ENCODE peak calls at places on chromosome 11, in five cellular contexts. I is H1, V is mesendoderm, G is H9, L is IMR-90. X is an unnamed sample.

GRCh38 chr11:69227271-69227670 is 66.7 kb upstream of the MYEOV start:
- DNase-seq in I (no peak), V (no peak), G (peak), L (no peak), X (no peak)

GRCh38 chr11:119307974-119308373 is 9.0 kb downstream of the MCAM start:
- DNase-seq in I (no peak), V (no peak), G (no peak), L (no peak), X (no peak)

GRCh38 chr11:112004389-112004788 is 20.8 kb upstream of the DLAT start:
- DNase-seq in I (peak), V (peak), G (peak), L (no peak), X (no peak)

GRCh38 chr11:69115586-69116560 is 39.9 kb upstream of the SMIM38 start:
- DNase-seq in I (no peak), V (no peak), G (no peak), L (no peak), X (no peak)

GRCh38 chr11:7688238-7688826 is 15.0 kb upstream of the CYB5R2 start:
- DNase-seq in I (no peak), V (peak), G (no peak), L (peak), X (no peak)

GRCh38 chr11:79415411-79415810 is 25.4 kb downstream of the TENM4 start:
- DNase-seq in I (no peak), V (no peak), G (no peak), L (peak), X (no peak)

GRCh38 chr11:82832983-82833382 is 67.2 kb downstream of the PRCP start:
- DNase-seq in I (no peak), V (no peak), G (no peak), L (no peak), X (no peak)

GRCh38 chr11:79290766-79291165 is 150.1 kb downstream of the TENM4 start:
- DNase-seq in I (no peak), V (no peak), G (no peak), L (no peak), X (no peak)

GRCh38 chr11:7577883-7578242 is 64.1 kb downstream of the PPFIBP2 start:
- DNase-seq in I (no peak), V (peak), G (peak), L (peak), X (no peak)

GRCh38 chr11:74012072-74012809 is 3.4 kb upstream of the UCP3 start:
- DNase-seq in I (no peak), V (no peak), G (no peak), L (no peak), X (no peak)

GRCh38 chr11:126479178-126479930 is 123.9 kb downstream of the ST3GAL4 start:
- DNase-seq in I (no peak), V (no peak), G (no peak), L (no peak), X (no peak)

GRCh38 chr11:34328632-34328910 is 29.2 kb downstream of the ABTB2 start:
- DNase-seq in I (no peak), V (no peak), G (no peak), L (no peak), X (no peak)

DNA sequence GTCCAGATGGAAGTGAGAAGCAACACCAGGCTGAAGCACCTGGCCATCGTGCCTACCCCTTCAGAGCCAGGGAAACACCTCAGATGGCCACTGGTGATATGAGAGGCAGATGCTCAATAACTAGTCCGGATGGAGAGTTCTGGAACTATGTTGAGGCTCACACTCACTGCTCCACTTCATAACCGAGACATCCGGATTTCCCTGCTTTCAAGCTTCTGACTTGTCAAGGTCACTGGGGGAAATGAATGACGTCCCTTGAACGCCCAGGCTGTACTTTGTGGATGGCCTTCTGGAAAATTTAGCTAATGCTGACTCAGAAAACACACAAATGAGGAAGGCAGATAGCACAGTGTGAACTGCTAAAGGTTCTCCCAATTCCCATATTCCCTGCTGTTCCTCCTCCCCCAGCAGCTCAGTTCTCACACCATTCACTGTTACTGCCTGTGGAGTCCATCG is at the start of gene LYVE1:
- DNase-seq in I (no peak), V (no peak), G (no peak), L (no peak), X (no peak)
- H3K18ac ChIP-seq in I (no peak), V (no peak), G (no peak), L (no peak), X (no peak)

GRCh38 chr11:130523166-130523565 is 74.7 kb downstream of the ADAMTS15 start:
- DNase-seq in I (peak), V (no peak), G (no peak), L (no peak), X (no peak)
- H3K18ac ChIP-seq in I (peak), V (no peak), G (no peak), L (peak), X (no peak)

GRCh38 chr11:115503083-115503885 is 931 bp downstream of the CADM1 start:
- DNase-seq in I (peak), V (peak), G (peak), L (peak), X (peak)
- H3K18ac ChIP-seq in I (no peak), V (peak), G (no peak), L (no peak), X (peak)

DNA sequence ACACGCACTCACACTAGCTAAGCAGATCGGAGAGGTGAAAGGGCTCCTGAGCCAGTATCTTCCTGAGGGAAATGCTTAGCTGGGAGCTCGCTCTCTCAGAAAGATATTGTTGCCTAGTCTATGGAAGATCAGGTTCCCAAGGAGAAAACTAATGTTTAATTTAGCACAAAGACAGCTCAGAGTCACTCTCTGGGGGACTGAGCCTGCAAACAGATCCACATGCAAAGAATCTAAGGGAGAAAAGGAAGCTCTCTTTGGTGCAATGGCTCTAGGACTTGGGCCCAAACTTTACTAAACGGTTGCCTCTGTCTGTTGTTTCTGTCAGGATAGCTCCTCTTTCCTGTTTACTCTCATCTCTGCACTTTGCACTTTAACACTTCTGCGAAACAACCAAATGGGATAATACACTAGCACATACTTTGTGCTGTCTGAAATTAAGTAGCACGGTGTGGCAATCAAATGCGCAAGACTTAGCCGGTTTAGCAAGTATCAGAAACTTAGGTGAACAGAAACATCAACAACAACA is 10.7 kb downstream of the MAML2 start:
- DNase-seq in I (no peak), V (no peak), G (no peak), L (no peak), X (no peak)
- H3K18ac ChIP-seq in I (no peak), V (peak), G (no peak), L (peak), X (no peak)

DNA sequence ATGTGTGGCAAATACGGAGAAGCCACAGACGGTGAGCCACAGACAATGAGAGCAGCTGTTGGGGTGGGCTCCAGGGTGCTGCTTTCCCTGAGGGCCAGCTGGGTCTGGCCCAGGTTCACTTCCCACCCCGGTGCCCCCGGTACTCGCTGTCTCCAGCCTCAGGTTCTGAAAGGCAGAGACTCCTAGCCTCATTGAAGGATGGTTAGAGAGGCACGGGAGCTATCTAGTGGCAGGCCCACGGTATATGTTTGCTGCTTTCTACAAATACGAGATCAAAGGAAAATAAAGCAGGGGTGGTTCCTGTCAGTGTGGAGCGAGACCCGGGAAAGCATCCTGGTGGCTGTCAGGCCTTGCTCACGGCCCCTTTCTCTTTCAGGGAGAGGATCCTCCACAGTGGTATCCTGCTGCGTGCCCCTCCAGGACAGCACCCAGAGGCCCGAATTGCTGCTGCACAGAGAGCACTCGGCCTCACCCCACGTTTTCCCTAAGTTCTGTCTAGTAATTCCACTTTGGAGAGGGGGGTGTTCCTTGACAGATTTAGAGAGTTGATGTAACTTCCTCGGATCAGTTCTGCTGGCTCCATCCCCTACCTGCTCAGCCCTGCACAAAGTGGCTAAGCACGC is 3.0 kb downstream of the TMEM80 start:
- DNase-seq in I (no peak), V (no peak), G (no peak), L (no peak), X (no peak)
- H3K18ac ChIP-seq in I (no peak), V (no peak), G (no peak), L (peak), X (no peak)

GRCh38 chr11:2748061-2748813 is 48.4 kb upstream of the KCNQ1OT1 start:
- DNase-seq in I (no peak), V (no peak), G (no peak), L (no peak), X (no peak)
- H3K18ac ChIP-seq in I (no peak), V (no peak), G (no peak), L (no peak), X (peak)

GRCh38 chr11:66969584-66970205 is 5.4 kb upstream of the C11orf86 start:
- DNase-seq in I (no peak), V (peak), G (no peak), L (peak), X (no peak)

GRCh38 chr11:66962247-66962646 is 4.1 kb upstream of the PC start:
- DNase-seq in I (no peak), V (no peak), G (no peak), L (no peak), X (no peak)

GRCh38 chr11:66966351-66966750 is 8.2 kb upstream of the PC start:
- DNase-seq in I (no peak), V (no peak), G (no peak), L (no peak), X (no peak)

GRCh38 chr11:66967670-66968425 is 7.3 kb upstream of the C11orf86 start:
- DNase-seq in I (no peak), V (no peak), G (no peak), L (peak), X (no peak)

DNA sequence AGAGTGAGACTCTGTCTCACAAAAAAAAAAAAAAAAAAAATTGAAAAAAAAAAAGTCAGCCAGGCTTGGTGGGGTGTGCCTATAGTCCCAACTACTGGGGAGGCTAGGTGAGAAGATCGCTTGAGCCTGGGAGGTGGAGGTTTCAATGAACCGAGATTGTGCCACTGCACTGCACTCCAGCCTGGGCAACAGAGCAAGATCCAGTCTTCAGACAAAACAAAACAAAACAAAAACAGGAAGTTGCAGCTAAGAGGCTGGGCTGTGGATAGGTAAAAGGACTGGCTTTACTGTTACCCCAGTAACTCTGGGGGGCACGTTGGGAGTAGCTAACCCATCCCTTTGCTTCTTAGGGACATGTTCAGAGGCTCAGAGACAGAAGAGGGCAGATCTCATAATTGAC is 6.3 kb upstream of the PC start:
- DNase-seq in I (no peak), V (no peak), G (no peak), L (no peak), X (no peak)
- H3K18ac ChIP-seq in I (no peak), V (no peak), G (no peak), L (peak), X (no peak)

GRCh38 chr11:44304091-44305084 is 5.6 kb downstream of the ALX4 start:
- DNase-seq in I (peak), V (peak), G (peak), L (no peak), X (no peak)

GRCh38 chr11:44303401-44303938 is 6.5 kb downstream of the ALX4 start:
- DNase-seq in I (no peak), V (no peak), G (no peak), L (no peak), X (no peak)

GRCh38 chr11:44298862-44299261 is 11.1 kb downstream of the ALX4 start:
- DNase-seq in I (no peak), V (no peak), G (no peak), L (no peak), X (no peak)

GRCh38 chr11:44301856-44302231 is 8.1 kb downstream of the ALX4 start:
- DNase-seq in I (no peak), V (no peak), G (no peak), L (no peak), X (no peak)

DNA sequence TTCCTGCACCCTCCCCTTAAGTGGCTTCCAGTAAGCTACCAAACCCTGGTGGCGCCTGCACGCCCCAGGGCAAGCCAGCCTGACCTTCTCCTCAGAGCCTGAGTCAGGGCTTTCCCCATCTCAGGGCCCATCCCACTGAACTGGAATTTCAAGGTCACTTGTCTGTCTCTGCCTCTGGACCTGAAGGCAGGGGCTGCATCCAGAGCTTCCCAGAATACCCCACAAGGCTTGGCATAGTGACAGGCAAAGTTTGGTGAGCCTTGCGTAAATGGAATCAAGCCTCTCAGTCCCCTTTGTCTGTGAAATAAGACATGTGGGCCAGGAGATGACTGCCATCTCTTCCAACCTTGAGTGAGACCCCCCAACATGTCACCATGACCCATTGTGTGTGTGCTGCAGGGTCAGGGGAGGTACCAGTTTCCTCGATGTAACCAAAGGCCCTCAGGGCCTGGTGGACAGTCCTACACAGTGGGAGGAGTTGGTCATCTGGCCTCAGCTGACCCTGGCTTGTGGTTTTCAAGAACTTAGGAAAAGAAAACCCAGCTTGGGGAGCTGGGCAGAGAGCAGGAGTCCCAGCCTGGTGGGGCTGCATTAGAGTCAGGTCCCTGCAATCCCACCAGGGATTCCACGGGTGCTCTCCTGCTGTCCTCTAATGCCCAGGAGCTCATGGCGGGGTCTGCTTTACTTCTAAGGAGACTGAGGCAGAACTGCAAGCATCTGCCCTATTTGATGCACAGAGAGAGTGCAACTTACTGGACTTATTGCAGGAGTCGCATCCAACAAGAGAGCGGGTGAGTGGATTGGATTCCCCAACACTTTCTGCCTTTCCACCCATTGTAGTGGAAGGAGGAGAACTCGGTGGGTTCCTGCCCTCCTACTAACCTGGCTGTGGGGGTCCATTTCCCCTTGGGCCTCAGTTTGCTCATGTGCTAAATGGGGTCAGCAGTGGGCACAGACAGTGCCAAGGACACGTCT is 8.8 kb downstream of the ALX4 start:
- DNase-seq in I (no peak), V (no peak), G (no peak), L (no peak), X (no peak)
- H3K18ac ChIP-seq in I (no peak), V (no peak), G (no peak), L (no peak), X (peak)

DNA sequence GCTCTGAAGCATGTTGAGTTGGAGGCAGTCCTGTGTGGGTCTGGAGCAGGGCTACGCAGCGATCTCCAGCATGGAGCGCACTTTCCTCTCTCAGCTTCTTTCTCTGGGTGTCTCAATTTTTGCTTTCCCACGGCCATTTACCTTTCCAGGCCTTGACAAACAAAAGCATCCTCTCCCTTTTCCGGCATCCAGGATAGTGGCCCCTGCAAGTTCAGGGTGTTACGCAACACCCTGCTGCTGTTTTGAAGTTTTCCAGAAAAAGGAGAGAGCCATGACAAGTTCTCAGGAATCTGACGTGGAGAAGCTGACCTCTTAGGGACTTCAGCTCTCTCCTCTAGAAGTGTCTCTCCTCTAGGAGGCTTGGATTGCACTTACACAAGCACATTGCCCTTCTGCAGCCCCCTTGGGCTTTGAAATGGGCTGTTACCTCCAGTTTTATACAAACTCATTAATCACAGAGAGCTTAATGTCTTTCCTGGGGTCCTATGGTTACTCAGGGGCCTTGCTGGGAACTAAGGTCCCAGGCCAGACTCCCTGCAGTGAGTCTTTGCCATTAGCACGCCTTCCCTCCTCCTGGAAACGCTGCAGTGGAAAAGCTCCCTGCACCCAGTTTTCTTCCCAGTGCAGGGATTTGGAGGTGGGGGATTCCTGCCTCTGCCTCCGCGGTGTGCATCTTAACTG is 80.2 kb downstream of the BARX2 start:
- DNase-seq in I (no peak), V (no peak), G (no peak), L (no peak), X (no peak)
- H3K18ac ChIP-seq in I (peak), V (no peak), G (no peak), L (no peak), X (no peak)

X was measured in neuronal stem cell.